ENCODE peak calls at places on chromosomes 4 and X, in ten cellular contexts. T, V, M, O, Z, S, Y, X, W and H are unnamed samples.

GRCh38 chrX:11064851-11065600 is 46.1 kb upstream of the HCCS start:
- DNase-seq in M (peak; percentile 69), V (no peak), W (no peak), Z (no peak), X (no peak), O (no peak), T (peak; percentile 65), S (no peak), Y (peak; percentile 56), H (peak; percentile 78)

GRCh38 chr4:14110407-14110806 is 482.9 kb upstream of the BOD1L1 start:
- DNase-seq in M (peak; percentile 71), S (peak; percentile 20), Y (peak; percentile 57), X (no peak), T (peak; percentile 89), O (peak; percentile 61), W (no peak), V (no peak), Z (no peak), H (peak; percentile 88)

GRCh38 chr4:150251752-150252190 is 173.5 kb downstream of the DCLK2 start:
- DNase-seq in V (peak; percentile 19), M (no peak), Z (no peak), Y (no peak), S (no peak), W (no peak), O (no peak), T (no peak), X (no peak), H (no peak)

GRCh38 chr4:81594495-81595169 is 122.9 kb upstream of the RASGEF1B start:
- DNase-seq in V (no peak), O (no peak), T (no peak), S (no peak), M (no peak), Z (no peak), W (no peak), X (no peak), Y (no peak), H (no peak)

GRCh38 chrX:130834830-130835229 is 68.2 kb downstream of the ENOX2 start:
- DNase-seq in Y (no peak), M (no peak), X (no peak), W (no peak), T (no peak), S (no peak), V (no peak), O (no peak), Z (no peak), H (no peak)

GRCh38 chrX:130057209-130057608 is 53.1 kb downstream of the ELF4 start:
- DNase-seq in O (no peak), T (no peak), S (no peak), X (no peak), Y (no peak), W (peak; percentile 2), M (no peak), Z (no peak), V (peak; percentile 7), H (no peak)

GRCh38 chrX:19616959-19617358 is 101.7 kb upstream of the MAP3K15 start:
- DNase-seq in Y (peak; percentile 16), W (no peak), M (no peak), X (no peak), T (no peak), V (no peak), Z (no peak), S (no peak), O (no peak), H (peak; percentile 53)

GRCh38 chr4:472881-473574 is 25.9 kb downstream of the ZNF721 start:
- DNase-seq in S (peak; percentile 20), X (no peak), M (peak; percentile 7), Z (no peak), O (no peak), W (peak; percentile 32), V (peak; percentile 10), Y (peak; percentile 17), T (peak; percentile 30), H (peak; percentile 1)

GRCh38 chr4:118086334-118086733 is 52.0 kb downstream of the NDST3 start:
- DNase-seq in Y (peak; percentile 9), X (no peak), M (peak; percentile 57), O (no peak), W (peak; percentile 8), Z (no peak), S (no peak), V (no peak), T (peak; percentile 76), H (no peak)

GRCh38 chr4:111778543-111778942 is 366.7 kb upstream of the FAM241A start:
- DNase-seq in X (no peak), O (no peak), Z (no peak), W (no peak), T (peak; percentile 58), S (peak; percentile 4), V (no peak), Y (peak; percentile 29), M (peak; percentile 24), H (no peak)

GRCh38 chrX:110286126-110286525 is 31.8 kb downstream of the AMMECR1 start:
- DNase-seq in Z (no peak), S (peak; percentile 58), M (peak; percentile 83), T (peak; percentile 92), O (peak; percentile 80), W (peak; percentile 76), V (no peak), Y (peak; percentile 38), X (no peak), H (peak; percentile 82)

GRCh38 chr4:181685911-181686310 is 557.3 kb upstream of the TENM3 start:
- DNase-seq in V (no peak), W (peak; percentile 35), M (peak; percentile 83), X (no peak), O (peak; percentile 63), Y (peak; percentile 44), Z (no peak), T (peak; percentile 85), S (no peak), H (peak; percentile 73)

GRCh38 chr4:91064157-91064853 is 937.1 kb downstream of the CCSER1 start:
- DNase-seq in S (peak; percentile 5), O (no peak), W (peak; percentile 28), Z (peak; percentile 83), T (no peak), X (no peak), V (peak; percentile 6), M (peak; percentile 62), Y (no peak), H (no peak)

GRCh38 chr4:40548256-40548655 is 81.4 kb downstream of the RBM47 start:
- DNase-seq in M (no peak), Z (no peak), W (no peak), X (no peak), T (peak; percentile 67), V (no peak), O (peak; percentile 76), S (no peak), Y (peak; percentile 22), H (no peak)

GRCh38 chr4:154332681-154333421 is 158.7 kb downstream of the DCHS2 start:
- DNase-seq in Y (no peak), V (peak; percentile 35), T (no peak), S (peak; percentile 1), M (peak; percentile 6), X (peak; percentile 24), O (no peak), W (no peak), Z (no peak), H (no peak)

GRCh38 chr4:48484494-48485168 is 1.5 kb downstream of the SLC10A4 start:
- DNase-seq in M (no peak), Z (no peak), S (no peak), V (no peak), O (no peak), T (no peak), X (no peak), Y (no peak), W (no peak), H (no peak)

GRCh38 chr4:142406051-142406549 is 440.0 kb downstream of the INPP4B start:
- DNase-seq in V (no peak), Y (peak; percentile 14), S (peak; percentile 40), T (peak; percentile 69), Z (no peak), O (no peak), X (no peak), W (peak; percentile 57), M (peak; percentile 88), H (peak; percentile 63)

GRCh38 chrX:40082447-40083119 is 15.2 kb downstream of the BCOR start:
- DNase-seq in X (peak; percentile 48), T (no peak), M (no peak), V (no peak), O (no peak), W (no peak), Y (no peak), Z (no peak), S (no peak), H (no peak)

GRCh38 chrX:45070116-45071007 is 130.3 kb downstream of the DIPK2B start:
- DNase-seq in M (peak; percentile 3), Z (no peak), O (peak; percentile 32), V (no peak), T (peak; percentile 55), X (no peak), S (peak; percentile 70), W (peak; percentile 42), Y (peak; percentile 13), H (peak; percentile 70)

GRCh38 chr4:53315300-53315699 is 50.6 kb downstream of the SCFD2 start:
- DNase-seq in Z (no peak), T (no peak), O (no peak), S (no peak), Y (no peak), X (no peak), V (no peak), W (no peak), M (no peak), H (peak; percentile 48)

GRCh38 chr4:158255727-158256324 is 45.5 kb downstream of the TMEM144 start:
- DNase-seq in T (peak; percentile 60), Y (peak; percentile 49), M (peak; percentile 40), V (peak; percentile 16), W (peak; percentile 19), Z (no peak), S (peak; percentile 41), O (peak; percentile 19), X (no peak), H (peak; percentile 75)

GRCh38 chr4:5812506-5813229 is 80.2 kb downstream of the CRMP1 start:
- DNase-seq in V (peak; percentile 42), T (peak; percentile 80), Y (peak; percentile 88), Z (peak; percentile 39), M (peak; percentile 51), O (peak; percentile 55), X (no peak), W (peak; percentile 47), S (peak; percentile 67), H (peak; percentile 87)

GRCh38 chr4:2907226-2907625 is 56.0 kb downstream of the NOP14 start:
- DNase-seq in Z (no peak), V (no peak), T (no peak), Y (no peak), O (no peak), W (no peak), X (no peak), S (no peak), M (no peak), H (no peak)

GRCh38 chr4:93897559-93897958 is 69.0 kb downstream of the ATOH1 start:
- DNase-seq in Z (no peak), T (peak; percentile 7), Y (no peak), O (no peak), X (no peak), V (no peak), M (no peak), W (no peak), S (peak; percentile 7), H (peak; percentile 0)

GRCh38 chr4:649293-649625 is 23.9 kb downstream of the PDE6B start:
- DNase-seq in Z (no peak), S (no peak), V (no peak), X (no peak), W (no peak), Y (no peak), T (no peak), M (no peak), O (no peak), H (no peak)

GRCh38 chr4:153394945-153395344 is 50.5 kb downstream of the MND1 start:
- DNase-seq in V (no peak), W (no peak), T (peak; percentile 18), X (no peak), S (no peak), Z (no peak), O (no peak), M (no peak), Y (no peak), H (no peak)

GRCh38 chrX:152844256-152844655 is 13.4 kb downstream of the NSDHL start:
- DNase-seq in V (no peak), X (no peak), Y (no peak), S (no peak), O (no peak), W (no peak), M (no peak), Z (no peak), T (no peak), H (no peak)

GRCh38 chrX:154918060-154918483 is 31.9 kb downstream of the F8A1 start:
- DNase-seq in W (peak; percentile 58), M (peak; percentile 51), X (peak; percentile 39), V (peak; percentile 28), S (peak; percentile 74), Z (peak; percentile 54), O (peak; percentile 34), Y (peak; percentile 71), T (peak; percentile 75), H (peak; percentile 89)